ENCODE peak calls at places on chromosomes 13 and 19, in six cellular contexts. One of them, this sample, is unnamed.

GRCh38 chr19:47704656-47705055 is 8.6 kb upstream of the EHD2 start:
- DNase-seq in activated CD4-positive, alpha-beta T cell treated with anti-CD3 and anti-CD28 coated beads, Interleukin-2, amount 50 U/mL, for 24 hours: no peak
- DNase-seq in effector CD4-positive, alpha-beta T cell: no peak
- DNase-seq in stimulated activated CD8-positive, alpha-beta memory T cell treated with anti-CD3 and anti-CD28 coated beads, Interleukin-2, amount 100 ng/mL, for 48 hours: no peak
- DNase-seq in stimulated activated CD4-positive, alpha-beta T cell treated with anti-CD3 and anti-CD28 coated beads, Interleukin-12 subunit alpha, Interleukin-12 subunit beta, amount 100 ng/mL, for 48 hours: no peak
- DNase-seq in SHP77: no peak
- DNase-seq in this sample: no peak

GRCh38 chr19:43723588-43723987 is 7.7 kb downstream of the IRGC start:
- DNase-seq in activated CD4-positive, alpha-beta T cell treated with anti-CD3 and anti-CD28 coated beads, Interleukin-2, amount 50 U/mL, for 24 hours: no peak
- DNase-seq in effector CD4-positive, alpha-beta T cell: no peak
- DNase-seq in stimulated activated CD8-positive, alpha-beta memory T cell treated with anti-CD3 and anti-CD28 coated beads, Interleukin-2, amount 100 ng/mL, for 48 hours: no peak
- DNase-seq in stimulated activated CD4-positive, alpha-beta T cell treated with anti-CD3 and anti-CD28 coated beads, Interleukin-12 subunit alpha, Interleukin-12 subunit beta, amount 100 ng/mL, for 48 hours: no peak
- DNase-seq in SHP77: no peak
- DNase-seq in this sample: no peak

GRCh38 chr19:3175761-3176714 is 2.5 kb upstream of the S1PR4 start:
- DNase-seq in activated CD4-positive, alpha-beta T cell treated with anti-CD3 and anti-CD28 coated beads, Interleukin-2, amount 50 U/mL, for 24 hours: no peak
- DNase-seq in effector CD4-positive, alpha-beta T cell: peak
- DNase-seq in stimulated activated CD8-positive, alpha-beta memory T cell treated with anti-CD3 and anti-CD28 coated beads, Interleukin-2, amount 100 ng/mL, for 48 hours: no peak
- DNase-seq in stimulated activated CD4-positive, alpha-beta T cell treated with anti-CD3 and anti-CD28 coated beads, Interleukin-12 subunit alpha, Interleukin-12 subunit beta, amount 100 ng/mL, for 48 hours: no peak
- DNase-seq in SHP77: no peak
- DNase-seq in this sample: no peak

GRCh38 chr13:50699874-50700663 is 143.4 kb downstream of the DLEU7 start:
- DNase-seq in activated CD4-positive, alpha-beta T cell treated with anti-CD3 and anti-CD28 coated beads, Interleukin-2, amount 50 U/mL, for 24 hours: no peak
- DNase-seq in effector CD4-positive, alpha-beta T cell: no peak
- DNase-seq in stimulated activated CD8-positive, alpha-beta memory T cell treated with anti-CD3 and anti-CD28 coated beads, Interleukin-2, amount 100 ng/mL, for 48 hours: no peak
- DNase-seq in stimulated activated CD4-positive, alpha-beta T cell treated with anti-CD3 and anti-CD28 coated beads, Interleukin-12 subunit alpha, Interleukin-12 subunit beta, amount 100 ng/mL, for 48 hours: no peak
- DNase-seq in SHP77: no peak
- DNase-seq in this sample: no peak

GRCh38 chr13:19910336-19911072 is 47.1 kb upstream of the ZMYM5 start:
- DNase-seq in activated CD4-positive, alpha-beta T cell treated with anti-CD3 and anti-CD28 coated beads, Interleukin-2, amount 50 U/mL, for 24 hours: no peak
- DNase-seq in effector CD4-positive, alpha-beta T cell: no peak
- DNase-seq in stimulated activated CD8-positive, alpha-beta memory T cell treated with anti-CD3 and anti-CD28 coated beads, Interleukin-2, amount 100 ng/mL, for 48 hours: no peak
- DNase-seq in stimulated activated CD4-positive, alpha-beta T cell treated with anti-CD3 and anti-CD28 coated beads, Interleukin-12 subunit alpha, Interleukin-12 subunit beta, amount 100 ng/mL, for 48 hours: no peak
- DNase-seq in SHP77: no peak
- DNase-seq in this sample: no peak

GRCh38 chr19:12784871-12785430 is 6.3 kb upstream of the JUNB start:
- DNase-seq in activated CD4-positive, alpha-beta T cell treated with anti-CD3 and anti-CD28 coated beads, Interleukin-2, amount 50 U/mL, for 24 hours: no peak
- DNase-seq in effector CD4-positive, alpha-beta T cell: peak
- DNase-seq in stimulated activated CD8-positive, alpha-beta memory T cell treated with anti-CD3 and anti-CD28 coated beads, Interleukin-2, amount 100 ng/mL, for 48 hours: no peak
- DNase-seq in stimulated activated CD4-positive, alpha-beta T cell treated with anti-CD3 and anti-CD28 coated beads, Interleukin-12 subunit alpha, Interleukin-12 subunit beta, amount 100 ng/mL, for 48 hours: no peak
- DNase-seq in SHP77: no peak
- DNase-seq in this sample: no peak

GRCh38 chr13:20882206-20882605 is 20.3 kb downstream of the XPO4 start:
- DNase-seq in activated CD4-positive, alpha-beta T cell treated with anti-CD3 and anti-CD28 coated beads, Interleukin-2, amount 50 U/mL, for 24 hours: no peak
- DNase-seq in effector CD4-positive, alpha-beta T cell: no peak
- DNase-seq in stimulated activated CD8-positive, alpha-beta memory T cell treated with anti-CD3 and anti-CD28 coated beads, Interleukin-2, amount 100 ng/mL, for 48 hours: no peak
- DNase-seq in stimulated activated CD4-positive, alpha-beta T cell treated with anti-CD3 and anti-CD28 coated beads, Interleukin-12 subunit alpha, Interleukin-12 subunit beta, amount 100 ng/mL, for 48 hours: no peak
- DNase-seq in SHP77: no peak
- DNase-seq in this sample: no peak

GRCh38 chr19:54727562-54727961 is 3.3 kb downstream of the KIR3DL3 start:
- DNase-seq in activated CD4-positive, alpha-beta T cell treated with anti-CD3 and anti-CD28 coated beads, Interleukin-2, amount 50 U/mL, for 24 hours: no peak
- DNase-seq in effector CD4-positive, alpha-beta T cell: no peak
- DNase-seq in stimulated activated CD8-positive, alpha-beta memory T cell treated with anti-CD3 and anti-CD28 coated beads, Interleukin-2, amount 100 ng/mL, for 48 hours: no peak
- DNase-seq in stimulated activated CD4-positive, alpha-beta T cell treated with anti-CD3 and anti-CD28 coated beads, Interleukin-12 subunit alpha, Interleukin-12 subunit beta, amount 100 ng/mL, for 48 hours: no peak
- DNase-seq in SHP77: no peak
- DNase-seq in this sample: no peak

GRCh38 chr13:50378513-50378970 is 363.3 kb downstream of the KCNRG start:
- DNase-seq in activated CD4-positive, alpha-beta T cell treated with anti-CD3 and anti-CD28 coated beads, Interleukin-2, amount 50 U/mL, for 24 hours: no peak
- DNase-seq in effector CD4-positive, alpha-beta T cell: no peak
- DNase-seq in stimulated activated CD8-positive, alpha-beta memory T cell treated with anti-CD3 and anti-CD28 coated beads, Interleukin-2, amount 100 ng/mL, for 48 hours: no peak
- DNase-seq in stimulated activated CD4-positive, alpha-beta T cell treated with anti-CD3 and anti-CD28 coated beads, Interleukin-12 subunit alpha, Interleukin-12 subunit beta, amount 100 ng/mL, for 48 hours: no peak
- DNase-seq in SHP77: no peak
- DNase-seq in this sample: no peak

GRCh38 chr13:36193151-36193855 is 21.1 kb downstream of the SOHLH2 start:
- DNase-seq in activated CD4-positive, alpha-beta T cell treated with anti-CD3 and anti-CD28 coated beads, Interleukin-2, amount 50 U/mL, for 24 hours: no peak
- DNase-seq in effector CD4-positive, alpha-beta T cell: no peak
- DNase-seq in stimulated activated CD8-positive, alpha-beta memory T cell treated with anti-CD3 and anti-CD28 coated beads, Interleukin-2, amount 100 ng/mL, for 48 hours: no peak
- DNase-seq in stimulated activated CD4-positive, alpha-beta T cell treated with anti-CD3 and anti-CD28 coated beads, Interleukin-12 subunit alpha, Interleukin-12 subunit beta, amount 100 ng/mL, for 48 hours: no peak
- DNase-seq in SHP77: no peak
- DNase-seq in this sample: no peak

GRCh38 chr13:46184277-46184699 is 2.3 kb upstream of the LCP1 start:
- DNase-seq in activated CD4-positive, alpha-beta T cell treated with anti-CD3 and anti-CD28 coated beads, Interleukin-2, amount 50 U/mL, for 24 hours: peak
- DNase-seq in effector CD4-positive, alpha-beta T cell: peak
- DNase-seq in stimulated activated CD8-positive, alpha-beta memory T cell treated with anti-CD3 and anti-CD28 coated beads, Interleukin-2, amount 100 ng/mL, for 48 hours: peak
- DNase-seq in stimulated activated CD4-positive, alpha-beta T cell treated with anti-CD3 and anti-CD28 coated beads, Interleukin-12 subunit alpha, Interleukin-12 subunit beta, amount 100 ng/mL, for 48 hours: peak
- DNase-seq in SHP77: peak
- DNase-seq in this sample: peak

GRCh38 chr13:50126378-50127016 is 111.3 kb downstream of the KCNRG start:
- DNase-seq in activated CD4-positive, alpha-beta T cell treated with anti-CD3 and anti-CD28 coated beads, Interleukin-2, amount 50 U/mL, for 24 hours: no peak
- DNase-seq in effector CD4-positive, alpha-beta T cell: peak
- DNase-seq in stimulated activated CD8-positive, alpha-beta memory T cell treated with anti-CD3 and anti-CD28 coated beads, Interleukin-2, amount 100 ng/mL, for 48 hours: no peak
- DNase-seq in stimulated activated CD4-positive, alpha-beta T cell treated with anti-CD3 and anti-CD28 coated beads, Interleukin-12 subunit alpha, Interleukin-12 subunit beta, amount 100 ng/mL, for 48 hours: no peak
- DNase-seq in SHP77: peak
- DNase-seq in this sample: peak

GRCh38 chr13:75913925-75914324 is 277.8 kb downstream of the LMO7 start:
- DNase-seq in activated CD4-positive, alpha-beta T cell treated with anti-CD3 and anti-CD28 coated beads, Interleukin-2, amount 50 U/mL, for 24 hours: no peak
- DNase-seq in effector CD4-positive, alpha-beta T cell: no peak
- DNase-seq in stimulated activated CD8-positive, alpha-beta memory T cell treated with anti-CD3 and anti-CD28 coated beads, Interleukin-2, amount 100 ng/mL, for 48 hours: no peak
- DNase-seq in stimulated activated CD4-positive, alpha-beta T cell treated with anti-CD3 and anti-CD28 coated beads, Interleukin-12 subunit alpha, Interleukin-12 subunit beta, amount 100 ng/mL, for 48 hours: no peak
- DNase-seq in SHP77: no peak
- DNase-seq in this sample: no peak

GRCh38 chr19:52621376-52621775 is 16.8 kb downstream of the ZNF83 start:
- DNase-seq in activated CD4-positive, alpha-beta T cell treated with anti-CD3 and anti-CD28 coated beads, Interleukin-2, amount 50 U/mL, for 24 hours: no peak
- DNase-seq in effector CD4-positive, alpha-beta T cell: no peak
- DNase-seq in stimulated activated CD8-positive, alpha-beta memory T cell treated with anti-CD3 and anti-CD28 coated beads, Interleukin-2, amount 100 ng/mL, for 48 hours: no peak
- DNase-seq in stimulated activated CD4-positive, alpha-beta T cell treated with anti-CD3 and anti-CD28 coated beads, Interleukin-12 subunit alpha, Interleukin-12 subunit beta, amount 100 ng/mL, for 48 hours: no peak
- DNase-seq in SHP77: no peak
- DNase-seq in this sample: no peak

GRCh38 chr19:55486971-55487883 is 1.0 kb upstream of the SSC5D start:
- DNase-seq in activated CD4-positive, alpha-beta T cell treated with anti-CD3 and anti-CD28 coated beads, Interleukin-2, amount 50 U/mL, for 24 hours: no peak
- DNase-seq in effector CD4-positive, alpha-beta T cell: no peak
- DNase-seq in stimulated activated CD8-positive, alpha-beta memory T cell treated with anti-CD3 and anti-CD28 coated beads, Interleukin-2, amount 100 ng/mL, for 48 hours: peak
- DNase-seq in stimulated activated CD4-positive, alpha-beta T cell treated with anti-CD3 and anti-CD28 coated beads, Interleukin-12 subunit alpha, Interleukin-12 subunit beta, amount 100 ng/mL, for 48 hours: peak
- DNase-seq in SHP77: no peak
- DNase-seq in this sample: no peak

GRCh38 chr13:113152894-113153809 is 5.3 kb upstream of the PROZ start:
- DNase-seq in activated CD4-positive, alpha-beta T cell treated with anti-CD3 and anti-CD28 coated beads, Interleukin-2, amount 50 U/mL, for 24 hours: no peak
- DNase-seq in effector CD4-positive, alpha-beta T cell: peak
- DNase-seq in stimulated activated CD8-positive, alpha-beta memory T cell treated with anti-CD3 and anti-CD28 coated beads, Interleukin-2, amount 100 ng/mL, for 48 hours: no peak
- DNase-seq in stimulated activated CD4-positive, alpha-beta T cell treated with anti-CD3 and anti-CD28 coated beads, Interleukin-12 subunit alpha, Interleukin-12 subunit beta, amount 100 ng/mL, for 48 hours: no peak
- DNase-seq in SHP77: peak
- DNase-seq in this sample: peak

This sample was measured in NCI-H1092 treated with DMSO at 0.1 percent for 48 hours.